ENCODE peak calls at places on chromosomes 3 and 15, in ten cellular contexts. One of them, this sample, is unnamed.

GRCh38 chr3:196537319-196537984 is 22.3 kb upstream of the SMCO1 start:
- DNase-seq in Kasumi-1: peak
- DNase-seq in activated T-cell treated with anti-CD3 and anti-CD28 coated beads for 48 hours: peak
- DNase-seq in dermis microvascular lymphatic vessel endothelial cell: peak
- DNase-seq in iris pigment epithelial cell: no peak
- DNase-seq in D341Med: peak
- DNase-seq in endothelial cell of umbilical vein: no peak
- DNase-seq in LoVo: no peak
- DNase-seq in adrenal gland: no peak
- DNase-seq in NB4: peak
- DNase-seq in this sample: peak

GRCh38 chr3:5699313-5699712 is 511.8 kb downstream of the EDEM1 start:
- DNase-seq in NB4: no peak
- DNase-seq in activated T-cell treated with anti-CD3 and anti-CD28 coated beads for 48 hours: no peak
- DNase-seq in endothelial cell of umbilical vein: no peak
- DNase-seq in D341Med: no peak
- DNase-seq in adrenal gland: no peak
- DNase-seq in dermis microvascular lymphatic vessel endothelial cell: no peak
- DNase-seq in LoVo: peak
- DNase-seq in Kasumi-1: no peak
- DNase-seq in iris pigment epithelial cell: no peak
- DNase-seq in this sample: no peak

GRCh38 chr3:126056681-126057546 is 27.0 kb downstream of the SLC41A3 start:
- DNase-seq in endothelial cell of umbilical vein: peak
- DNase-seq in Kasumi-1: no peak
- DNase-seq in LoVo: no peak
- DNase-seq in adrenal gland: peak
- DNase-seq in activated T-cell treated with anti-CD3 and anti-CD28 coated beads for 48 hours: no peak
- DNase-seq in D341Med: peak
- DNase-seq in dermis microvascular lymphatic vessel endothelial cell: peak
- DNase-seq in iris pigment epithelial cell: no peak
- DNase-seq in NB4: no peak
- DNase-seq in this sample: no peak

GRCh38 chr3:4850211-4850927 is 128.9 kb upstream of the BHLHE40 start:
- DNase-seq in dermis microvascular lymphatic vessel endothelial cell: no peak
- DNase-seq in iris pigment epithelial cell: no peak
- DNase-seq in adrenal gland: no peak
- DNase-seq in endothelial cell of umbilical vein: no peak
- DNase-seq in activated T-cell treated with anti-CD3 and anti-CD28 coated beads for 48 hours: peak
- DNase-seq in Kasumi-1: no peak
- DNase-seq in NB4: no peak
- DNase-seq in LoVo: no peak
- DNase-seq in D341Med: no peak
- DNase-seq in this sample: no peak

GRCh38 chr3:141341536-141341935 is 26.8 kb upstream of the ZBTB38 start:
- DNase-seq in activated T-cell treated with anti-CD3 and anti-CD28 coated beads for 48 hours: no peak
- DNase-seq in Kasumi-1: no peak
- DNase-seq in dermis microvascular lymphatic vessel endothelial cell: no peak
- DNase-seq in LoVo: no peak
- DNase-seq in NB4: no peak
- DNase-seq in iris pigment epithelial cell: no peak
- DNase-seq in D341Med: no peak
- DNase-seq in adrenal gland: no peak
- DNase-seq in endothelial cell of umbilical vein: no peak
- DNase-seq in this sample: no peak

GRCh38 chr15:48040166-48040817 is 80.5 kb upstream of the SLC24A5 start:
- DNase-seq in D341Med: no peak
- DNase-seq in Kasumi-1: no peak
- DNase-seq in activated T-cell treated with anti-CD3 and anti-CD28 coated beads for 48 hours: no peak
- DNase-seq in dermis microvascular lymphatic vessel endothelial cell: no peak
- DNase-seq in adrenal gland: peak
- DNase-seq in iris pigment epithelial cell: peak
- DNase-seq in NB4: no peak
- DNase-seq in LoVo: no peak
- DNase-seq in endothelial cell of umbilical vein: no peak
- DNase-seq in this sample: peak

GRCh38 chr3:151290673-151291072 is 12.3 kb upstream of the P2RY14 start:
- DNase-seq in LoVo: peak
- DNase-seq in activated T-cell treated with anti-CD3 and anti-CD28 coated beads for 48 hours: no peak
- DNase-seq in Kasumi-1: peak
- DNase-seq in dermis microvascular lymphatic vessel endothelial cell: no peak
- DNase-seq in endothelial cell of umbilical vein: no peak
- DNase-seq in NB4: peak
- DNase-seq in adrenal gland: no peak
- DNase-seq in iris pigment epithelial cell: peak
- DNase-seq in D341Med: no peak
- DNase-seq in this sample: peak

GRCh38 chr3:155938409-155938808 is 68.0 kb downstream of the GMPS start:
- DNase-seq in NB4: no peak
- DNase-seq in D341Med: no peak
- DNase-seq in adrenal gland: no peak
- DNase-seq in dermis microvascular lymphatic vessel endothelial cell: no peak
- DNase-seq in Kasumi-1: no peak
- DNase-seq in LoVo: no peak
- DNase-seq in iris pigment epithelial cell: no peak
- DNase-seq in activated T-cell treated with anti-CD3 and anti-CD28 coated beads for 48 hours: no peak
- DNase-seq in endothelial cell of umbilical vein: no peak
- DNase-seq in this sample: no peak

GRCh38 chr3:170909129-170909903 is 879 bp upstream of the EIF5A2 start:
- DNase-seq in Kasumi-1: no peak
- DNase-seq in NB4: peak
- DNase-seq in D341Med: no peak
- DNase-seq in LoVo: peak
- DNase-seq in activated T-cell treated with anti-CD3 and anti-CD28 coated beads for 48 hours: no peak
- DNase-seq in endothelial cell of umbilical vein: peak
- DNase-seq in iris pigment epithelial cell: peak
- DNase-seq in adrenal gland: no peak
- DNase-seq in dermis microvascular lymphatic vessel endothelial cell: peak
- DNase-seq in this sample: peak

GRCh38 chr15:42457445-42458442 is 33.2 kb downstream of the ZNF106 start:
- DNase-seq in LoVo: no peak
- DNase-seq in adrenal gland: peak
- DNase-seq in Kasumi-1: no peak
- DNase-seq in dermis microvascular lymphatic vessel endothelial cell: peak
- DNase-seq in D341Med: peak
- DNase-seq in iris pigment epithelial cell: peak
- DNase-seq in NB4: no peak
- DNase-seq in endothelial cell of umbilical vein: peak
- DNase-seq in activated T-cell treated with anti-CD3 and anti-CD28 coated beads for 48 hours: no peak
- DNase-seq in this sample: no peak

GRCh38 chr15:66652806-66653205 is 49.2 kb upstream of the SMAD6 start:
- DNase-seq in LoVo: no peak
- DNase-seq in NB4: no peak
- DNase-seq in dermis microvascular lymphatic vessel endothelial cell: no peak
- DNase-seq in endothelial cell of umbilical vein: no peak
- DNase-seq in D341Med: no peak
- DNase-seq in adrenal gland: no peak
- DNase-seq in activated T-cell treated with anti-CD3 and anti-CD28 coated beads for 48 hours: no peak
- DNase-seq in Kasumi-1: no peak
- DNase-seq in iris pigment epithelial cell: no peak
- DNase-seq in this sample: no peak

GRCh38 chr15:79065744-79066376 is 24.7 kb downstream of the RASGRF1 start:
- DNase-seq in adrenal gland: no peak
- DNase-seq in LoVo: no peak
- DNase-seq in activated T-cell treated with anti-CD3 and anti-CD28 coated beads for 48 hours: no peak
- DNase-seq in iris pigment epithelial cell: no peak
- DNase-seq in endothelial cell of umbilical vein: no peak
- DNase-seq in Kasumi-1: no peak
- DNase-seq in NB4: no peak
- DNase-seq in D341Med: no peak
- DNase-seq in dermis microvascular lymphatic vessel endothelial cell: no peak
- DNase-seq in this sample: no peak

GRCh38 chr3:48306860-48307530 is 26.5 kb downstream of the SPINK8 start:
- DNase-seq in endothelial cell of umbilical vein: no peak
- DNase-seq in adrenal gland: no peak
- DNase-seq in D341Med: no peak
- DNase-seq in Kasumi-1: peak
- DNase-seq in dermis microvascular lymphatic vessel endothelial cell: no peak
- DNase-seq in activated T-cell treated with anti-CD3 and anti-CD28 coated beads for 48 hours: no peak
- DNase-seq in iris pigment epithelial cell: no peak
- DNase-seq in NB4: peak
- DNase-seq in LoVo: no peak
- DNase-seq in this sample: peak

GRCh38 chr3:183494341-183494740 is 61.2 kb downstream of the KLHL6 start:
- DNase-seq in NB4: no peak
- DNase-seq in iris pigment epithelial cell: no peak
- DNase-seq in LoVo: no peak
- DNase-seq in Kasumi-1: no peak
- DNase-seq in endothelial cell of umbilical vein: no peak
- DNase-seq in D341Med: no peak
- DNase-seq in dermis microvascular lymphatic vessel endothelial cell: no peak
- DNase-seq in adrenal gland: no peak
- DNase-seq in activated T-cell treated with anti-CD3 and anti-CD28 coated beads for 48 hours: no peak
- DNase-seq in this sample: no peak

GRCh38 chr15:48823237-48823636 is 12.4 kb upstream of the CEP152 start:
- DNase-seq in dermis microvascular lymphatic vessel endothelial cell: no peak
- DNase-seq in activated T-cell treated with anti-CD3 and anti-CD28 coated beads for 48 hours: no peak
- DNase-seq in iris pigment epithelial cell: peak
- DNase-seq in endothelial cell of umbilical vein: no peak
- DNase-seq in Kasumi-1: no peak
- DNase-seq in D341Med: no peak
- DNase-seq in LoVo: no peak
- DNase-seq in adrenal gland: no peak
- DNase-seq in NB4: no peak
- DNase-seq in this sample: no peak

GRCh38 chr15:78243491-78243941 is 9.2 kb upstream of the ACSBG1 start:
- DNase-seq in endothelial cell of umbilical vein: no peak
- DNase-seq in iris pigment epithelial cell: peak
- DNase-seq in D341Med: no peak
- DNase-seq in activated T-cell treated with anti-CD3 and anti-CD28 coated beads for 48 hours: no peak
- DNase-seq in dermis microvascular lymphatic vessel endothelial cell: peak
- DNase-seq in NB4: no peak
- DNase-seq in LoVo: no peak
- DNase-seq in Kasumi-1: no peak
- DNase-seq in adrenal gland: peak
- DNase-seq in this sample: no peak

GRCh38 chr15:65332662-65333440 is 28.4 kb downstream of the RNU5B-1 start:
- DNase-seq in endothelial cell of umbilical vein: no peak
- DNase-seq in activated T-cell treated with anti-CD3 and anti-CD28 coated beads for 48 hours: no peak
- DNase-seq in dermis microvascular lymphatic vessel endothelial cell: no peak
- DNase-seq in Kasumi-1: no peak
- DNase-seq in iris pigment epithelial cell: no peak
- DNase-seq in NB4: no peak
- DNase-seq in LoVo: no peak
- DNase-seq in adrenal gland: no peak
- DNase-seq in D341Med: no peak
- DNase-seq in this sample: no peak

GRCh38 chr3:43759297-43759782 is 68.6 kb downstream of the ABHD5 start:
- DNase-seq in dermis microvascular lymphatic vessel endothelial cell: peak
- DNase-seq in adrenal gland: no peak
- DNase-seq in LoVo: peak
- DNase-seq in Kasumi-1: no peak
- DNase-seq in D341Med: no peak
- DNase-seq in activated T-cell treated with anti-CD3 and anti-CD28 coated beads for 48 hours: no peak
- DNase-seq in NB4: peak
- DNase-seq in endothelial cell of umbilical vein: peak
- DNase-seq in iris pigment epithelial cell: peak
- DNase-seq in this sample: no peak

GRCh38 chr15:45179221-45179985 is 8.4 kb downstream of the SHF start:
- DNase-seq in D341Med: peak
- DNase-seq in LoVo: peak
- DNase-seq in endothelial cell of umbilical vein: no peak
- DNase-seq in adrenal gland: no peak
- DNase-seq in iris pigment epithelial cell: no peak
- DNase-seq in dermis microvascular lymphatic vessel endothelial cell: peak
- DNase-seq in Kasumi-1: no peak
- DNase-seq in NB4: peak
- DNase-seq in activated T-cell treated with anti-CD3 and anti-CD28 coated beads for 48 hours: peak
- DNase-seq in this sample: no peak

GRCh38 chr15:101315736-101316135 is 20.7 kb upstream of the SNRPA1 start:
- DNase-seq in endothelial cell of umbilical vein: no peak
- DNase-seq in activated T-cell treated with anti-CD3 and anti-CD28 coated beads for 48 hours: no peak
- DNase-seq in adrenal gland: no peak
- DNase-seq in iris pigment epithelial cell: no peak
- DNase-seq in NB4: no peak
- DNase-seq in Kasumi-1: no peak
- DNase-seq in dermis microvascular lymphatic vessel endothelial cell: no peak
- DNase-seq in LoVo: no peak
- DNase-seq in D341Med: no peak
- DNase-seq in this sample: no peak

GRCh38 chr3:108127301-108127988 is 36.6 kb upstream of the CD47 start:
- DNase-seq in D341Med: no peak
- DNase-seq in NB4: peak
- DNase-seq in endothelial cell of umbilical vein: no peak
- DNase-seq in adrenal gland: no peak
- DNase-seq in activated T-cell treated with anti-CD3 and anti-CD28 coated beads for 48 hours: peak
- DNase-seq in dermis microvascular lymphatic vessel endothelial cell: peak
- DNase-seq in iris pigment epithelial cell: no peak
- DNase-seq in Kasumi-1: peak
- DNase-seq in LoVo: no peak
- DNase-seq in this sample: no peak

This sample was measured in MV-4-11.